ENCODE peak calls at places on chromosomes 11 and 22, in four cellular contexts. One of them, this sample, is unnamed.

GRCh38 chr11:16242806-16243205 is 113.5 kb downstream of the SOX6 start:
- DNase-seq in neural progenitor cell: no peak
- DNase-seq in adrenal gland: no peak
- DNase-seq in coronary artery: no peak
- DNase-seq in this sample: no peak

GRCh38 chr11:80320765-80321164 is 879.9 kb upstream of the TENM4 start:
- DNase-seq in neural progenitor cell: no peak
- DNase-seq in adrenal gland: no peak
- DNase-seq in coronary artery: no peak
- DNase-seq in this sample: no peak

GRCh38 chr11:7511405-7511804 is 2.4 kb upstream of the PPFIBP2 start:
- DNase-seq in neural progenitor cell: no peak
- DNase-seq in adrenal gland: peak
- DNase-seq in coronary artery: peak
- DNase-seq in this sample: no peak

GRCh38 chr11:122741613-122742012 is 86.1 kb downstream of the UBASH3B start:
- DNase-seq in neural progenitor cell: no peak
- DNase-seq in adrenal gland: peak
- DNase-seq in coronary artery: no peak
- DNase-seq in this sample: peak

GRCh38 chr11:94020777-94021615 is at the start of gene HEPHL1:
- DNase-seq in neural progenitor cell: no peak
- DNase-seq in adrenal gland: no peak
- DNase-seq in coronary artery: no peak
- DNase-seq in this sample: no peak

GRCh38 chr11:128411149-128411548 is 176.2 kb downstream of the ETS1 start:
- DNase-seq in neural progenitor cell: no peak
- DNase-seq in adrenal gland: no peak
- DNase-seq in coronary artery: no peak
- DNase-seq in this sample: no peak

GRCh38 chr11:122091850-122092249 is 24.2 kb downstream of the BLID start:
- DNase-seq in neural progenitor cell: no peak
- DNase-seq in adrenal gland: no peak
- DNase-seq in coronary artery: no peak
- DNase-seq in this sample: no peak

GRCh38 chr22:32623943-32624342 is 149.3 kb downstream of the FBXO7 start:
- DNase-seq in neural progenitor cell: no peak
- DNase-seq in adrenal gland: peak
- DNase-seq in coronary artery: peak
- DNase-seq in this sample: peak

GRCh38 chr11:208917-209260 is 1.4 kb downstream of the RIC8A start:
- DNase-seq in neural progenitor cell: no peak
- DNase-seq in adrenal gland: peak
- DNase-seq in coronary artery: no peak
- DNase-seq in this sample: no peak

GRCh38 chr11:3747704-3748103 is 49.6 kb downstream of the NUP98 start:
- DNase-seq in neural progenitor cell: no peak
- DNase-seq in adrenal gland: no peak
- DNase-seq in coronary artery: no peak
- DNase-seq in this sample: no peak

GRCh38 chr22:21951931-21952465 is 650 bp downstream of the PPM1F start:
- DNase-seq in neural progenitor cell: peak
- DNase-seq in adrenal gland: peak
- DNase-seq in coronary artery: no peak
- DNase-seq in this sample: no peak

GRCh38 chr11:71340076-71340606 is 87.8 kb upstream of the SHANK2 start:
- DNase-seq in neural progenitor cell: no peak
- DNase-seq in adrenal gland: no peak
- DNase-seq in coronary artery: no peak
- DNase-seq in this sample: peak

GRCh38 chr11:12377106-12377823 is at the start of gene PARVA:
- DNase-seq in neural progenitor cell: peak
- DNase-seq in adrenal gland: peak
- DNase-seq in coronary artery: peak
- DNase-seq in this sample: no peak

GRCh38 chr11:22189660-22190059 is 3.2 kb upstream of the ANO5 start:
- DNase-seq in neural progenitor cell: no peak
- DNase-seq in adrenal gland: no peak
- DNase-seq in coronary artery: no peak
- DNase-seq in this sample: no peak

GRCh38 chr11:116576523-116576922 is 196.3 kb downstream of the BUD13 start:
- DNase-seq in neural progenitor cell: no peak
- DNase-seq in adrenal gland: no peak
- DNase-seq in coronary artery: no peak
- DNase-seq in this sample: no peak

GRCh38 chr11:123261345-123262106 is 66.5 kb upstream of the CLMP start:
- DNase-seq in neural progenitor cell: peak
- DNase-seq in adrenal gland: peak
- DNase-seq in coronary artery: peak
- DNase-seq in this sample: peak

GRCh38 chr11:27997344-27997743 is 110.6 kb downstream of the KIF18A start:
- DNase-seq in neural progenitor cell: no peak
- DNase-seq in adrenal gland: no peak
- DNase-seq in coronary artery: no peak
- DNase-seq in this sample: no peak

GRCh38 chr11:77115181-77115611 is 12.6 kb downstream of the OMP start:
- DNase-seq in neural progenitor cell: no peak
- DNase-seq in adrenal gland: no peak
- DNase-seq in coronary artery: no peak
- DNase-seq in this sample: no peak

GRCh38 chr11:62472063-62472884 is 53.4 kb downstream of the SCGB1A1 start:
- DNase-seq in neural progenitor cell: no peak
- DNase-seq in adrenal gland: peak
- DNase-seq in coronary artery: no peak
- DNase-seq in this sample: no peak

GRCh38 chr11:59778122-59778521 is 22.9 kb downstream of the STX3 start:
- DNase-seq in neural progenitor cell: no peak
- DNase-seq in adrenal gland: peak
- DNase-seq in coronary artery: no peak
- DNase-seq in this sample: no peak

GRCh38 chr11:17076517-17077239 is 789 bp downstream of the RPS13 start:
- DNase-seq in neural progenitor cell: no peak
- DNase-seq in adrenal gland: no peak
- DNase-seq in coronary artery: no peak
- DNase-seq in this sample: no peak

GRCh38 chr11:693415-693831 is 1.6 kb downstream of the DEAF1 start:
- DNase-seq in neural progenitor cell: peak
- DNase-seq in adrenal gland: no peak
- DNase-seq in coronary artery: no peak
- DNase-seq in this sample: no peak

GRCh38 chr22:23826510-23827350 is 12.1 kb downstream of the DERL3 start:
- DNase-seq in neural progenitor cell: peak
- DNase-seq in adrenal gland: peak
- DNase-seq in coronary artery: no peak
- DNase-seq in this sample: no peak

GRCh38 chr11:130606781-130607511 is 158.5 kb downstream of the ADAMTS15 start:
- DNase-seq in neural progenitor cell: no peak
- DNase-seq in adrenal gland: peak
- DNase-seq in coronary artery: peak
- DNase-seq in this sample: no peak

GRCh38 chr22:23110922-23111527 is 30.8 kb downstream of the RSPH14 start:
- DNase-seq in neural progenitor cell: no peak
- DNase-seq in adrenal gland: no peak
- DNase-seq in coronary artery: no peak
- DNase-seq in this sample: no peak

GRCh38 chr11:39365809-39366436 is 2093.5 kb downstream of the LRRC4C start:
- DNase-seq in neural progenitor cell: peak
- DNase-seq in adrenal gland: no peak
- DNase-seq in coronary artery: no peak
- DNase-seq in this sample: no peak

GRCh38 chr11:11843233-11843632 is 1.5 kb downstream of the USP47 start:
- DNase-seq in neural progenitor cell: peak
- DNase-seq in adrenal gland: no peak
- DNase-seq in coronary artery: no peak
- DNase-seq in this sample: no peak

GRCh38 chr11:68262544-68262827 is 9.3 kb downstream of the C11orf24 start:
- DNase-seq in neural progenitor cell: no peak
- DNase-seq in adrenal gland: no peak
- DNase-seq in coronary artery: no peak
- DNase-seq in this sample: no peak

GRCh38 chr11:19673924-19674390 is 38.7 kb upstream of the NAV2 start:
- DNase-seq in neural progenitor cell: peak
- DNase-seq in adrenal gland: peak
- DNase-seq in coronary artery: peak
- DNase-seq in this sample: peak

GRCh38 chr22:28180804-28181203 is 261.7 kb upstream of the PITPNB start:
- DNase-seq in neural progenitor cell: no peak
- DNase-seq in adrenal gland: no peak
- DNase-seq in coronary artery: no peak
- DNase-seq in this sample: no peak

GRCh38 chr11:129312741-129313587 is 62.7 kb upstream of the BARX2 start:
- DNase-seq in neural progenitor cell: no peak
- DNase-seq in adrenal gland: no peak
- DNase-seq in coronary artery: no peak
- DNase-seq in this sample: no peak

GRCh38 chr11:76834151-76834550 is 26.6 kb upstream of the ACER3 start:
- DNase-seq in neural progenitor cell: no peak
- DNase-seq in adrenal gland: no peak
- DNase-seq in coronary artery: no peak
- DNase-seq in this sample: no peak

GRCh38 chr11:76885390-76886097 is 24.8 kb downstream of the ACER3 start:
- DNase-seq in neural progenitor cell: no peak
- DNase-seq in adrenal gland: no peak
- DNase-seq in coronary artery: no peak
- DNase-seq in this sample: no peak

GRCh38 chr11:110830344-110831141 is 118.3 kb upstream of the ARHGAP20 start:
- DNase-seq in neural progenitor cell: peak
- DNase-seq in adrenal gland: no peak
- DNase-seq in coronary artery: no peak
- DNase-seq in this sample: no peak

GRCh38 chr11:18393581-18394299 is 623 bp upstream of the LDHA start:
- DNase-seq in neural progenitor cell: no peak
- DNase-seq in adrenal gland: peak
- DNase-seq in coronary artery: peak
- DNase-seq in this sample: no peak
- H3K4me3 ChIP-seq in neural progenitor cell: peak
- H3K4me3 ChIP-seq in adrenal gland: no peak
- H3K4me3 ChIP-seq in coronary artery: peak
- H3K4me3 ChIP-seq in this sample: peak

DNA sequence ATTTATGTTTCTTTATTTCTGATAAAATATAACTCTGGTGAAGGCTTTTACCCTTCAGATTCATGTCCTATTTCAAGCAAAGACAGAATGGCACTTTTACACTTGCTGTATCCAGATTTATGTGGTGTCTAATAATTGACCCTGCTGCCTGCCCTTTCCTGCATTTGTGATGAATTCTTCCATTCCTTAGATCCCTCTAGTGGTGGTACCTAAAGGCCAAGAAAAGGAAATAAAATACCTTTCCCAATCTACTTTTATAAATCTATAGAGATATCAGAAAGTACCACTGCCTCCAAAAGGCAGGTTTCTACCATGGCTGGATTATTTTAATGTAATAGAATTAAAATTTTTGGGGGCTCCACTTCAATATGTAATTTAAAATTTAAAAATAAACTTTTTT is 34.2 kb downstream of the CCDC81 start:
- DNase-seq in neural progenitor cell: no peak
- DNase-seq in adrenal gland: no peak
- DNase-seq in coronary artery: no peak
- DNase-seq in this sample: no peak
- TF ChIP-seq CTCF in neural progenitor cell: peak
- TF ChIP-seq CTCF in adrenal gland: no peak
- TF ChIP-seq CTCF in coronary artery: no peak
- TF ChIP-seq CTCF in this sample: no peak

GRCh38 chr11:134125507-134125906 is 56.6 kb downstream of the JAM3 start:
- DNase-seq in neural progenitor cell: no peak
- DNase-seq in adrenal gland: no peak
- DNase-seq in coronary artery: no peak
- DNase-seq in this sample: no peak
- H3K4me3 ChIP-seq in neural progenitor cell: no peak
- H3K4me3 ChIP-seq in adrenal gland: no peak
- H3K4me3 ChIP-seq in coronary artery: peak
- H3K4me3 ChIP-seq in this sample: peak

GRCh38 chr22:25054943-25055511 is 102.5 kb downstream of the KIAA1671 start:
- DNase-seq in neural progenitor cell: no peak
- DNase-seq in adrenal gland: no peak
- DNase-seq in coronary artery: no peak
- DNase-seq in this sample: peak
- TF ChIP-seq CTCF in neural progenitor cell: no peak
- TF ChIP-seq CTCF in adrenal gland: no peak
- TF ChIP-seq CTCF in coronary artery: no peak
- TF ChIP-seq CTCF in this sample: no peak

DNA sequence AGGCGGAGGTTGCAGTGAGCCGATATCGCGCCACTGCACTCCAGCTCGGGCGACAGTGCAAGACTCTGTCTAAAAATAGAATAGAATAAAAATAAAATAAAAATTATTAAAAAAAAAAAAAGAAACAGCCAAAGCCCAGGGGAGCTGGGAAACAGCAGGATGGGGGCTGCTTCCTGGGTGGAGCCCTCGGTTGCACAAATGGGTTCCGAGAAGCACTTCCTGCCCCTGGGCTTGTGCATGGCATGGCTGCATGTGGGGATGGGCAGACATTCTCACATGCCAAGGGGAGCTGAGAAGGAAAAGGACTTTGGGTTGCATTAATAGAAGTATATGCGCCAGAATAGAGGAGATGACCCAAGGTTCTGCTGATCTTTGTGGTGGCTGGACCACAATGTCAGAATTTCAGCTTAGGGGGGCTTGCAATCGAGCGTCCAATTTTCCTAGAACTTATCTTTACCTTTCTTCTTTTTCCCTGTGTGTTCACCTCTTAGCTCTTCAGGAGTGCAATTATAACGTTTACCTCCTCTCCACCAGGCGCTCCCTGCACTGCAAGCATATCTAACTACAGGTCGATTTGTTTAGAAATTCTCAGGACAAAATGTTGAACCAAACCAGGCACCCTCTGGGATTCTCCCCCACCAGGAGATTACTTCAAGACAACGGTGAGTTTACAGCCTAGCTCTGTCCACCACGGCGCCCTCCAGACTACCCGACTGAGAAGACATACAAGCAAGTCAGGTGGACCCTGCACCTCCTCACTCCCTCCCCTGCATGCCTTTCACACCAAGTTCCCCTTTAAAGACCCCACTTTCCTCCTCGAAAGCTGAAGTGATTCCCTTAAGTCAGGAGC is 53.2 kb downstream of the SHISAL1 start:
- DNase-seq in neural progenitor cell: no peak
- DNase-seq in adrenal gland: no peak
- DNase-seq in coronary artery: peak
- DNase-seq in this sample: peak
- H3K4me3 ChIP-seq in neural progenitor cell: no peak
- H3K4me3 ChIP-seq in adrenal gland: no peak
- H3K4me3 ChIP-seq in coronary artery: no peak
- H3K4me3 ChIP-seq in this sample: no peak